ENCODE peak calls at places on chromosome 3, in four cellular contexts. M, Y, O and Z are unnamed samples.

GRCh38 chr3:32947466-32948238 is 3.8 kb upstream of the CCR4 start:
- DNase-seq in O (peak), M (peak), Y (peak), Z (peak)

GRCh38 chr3:141530133-141530768 is 43.4 kb downstream of the RASA2 start:
- DNase-seq in O (no peak), M (peak), Y (no peak), Z (peak)

GRCh38 chr3:192408007-192408655 is 319.2 kb downstream of the FGF12 start:
- DNase-seq in M (peak), O (peak), Y (no peak), Z (peak)

GRCh38 chr3:56971261-56971660 is 89.2 kb upstream of the SPATA12 start:
- DNase-seq in O (no peak), M (no peak), Y (no peak), Z (no peak)

GRCh38 chr3:128235207-128235933 is 82.1 kb downstream of the EEFSEC start:
- DNase-seq in O (peak), Y (no peak), M (no peak), Z (no peak)

GRCh38 chr3:54538346-54538745 is 389.5 kb downstream of the LRTM1 start:
- DNase-seq in O (peak), M (no peak), Y (no peak), Z (no peak)

GRCh38 chr3:119211193-119211592 is 29.5 kb downstream of the B4GALT4 start:
- DNase-seq in O (peak), M (no peak), Y (no peak), Z (no peak)

GRCh38 chr3:97793415-97794019 is 28.3 kb upstream of the CRYBG3 start:
- DNase-seq in Y (no peak), O (peak), M (peak), Z (peak)

GRCh38 chr3:87462228-87462627 is 185.8 kb upstream of the POU1F1 start:
- DNase-seq in O (no peak), M (no peak), Y (no peak), Z (no peak)

GRCh38 chr3:156605686-156606605 is 51.0 kb upstream of the SSR3 start:
- DNase-seq in Y (no peak), O (peak), M (peak), Z (peak)

GRCh38 chr3:50345586-50345985 is at the start of gene ZMYND10:
- DNase-seq in O (peak), Y (peak), M (peak), Z (peak)

GRCh38 chr3:158430968-158431367 is 140.0 kb upstream of the MLF1 start:
- DNase-seq in O (no peak), Y (no peak), M (no peak), Z (no peak)

GRCh38 chr3:165339753-165340152 is 143.6 kb upstream of the SLITRK3 start:
- DNase-seq in M (peak), O (peak), Y (no peak), Z (no peak)

GRCh38 chr3:71831599-71831998 is 46.7 kb upstream of the PROK2 start:
- DNase-seq in O (no peak), M (peak), Y (no peak), Z (no peak)

GRCh38 chr3:72699631-72700030 is 148.6 kb downstream of the SHQ1 start:
- DNase-seq in O (no peak), Y (no peak), M (no peak), Z (no peak)

GRCh38 chr3:53696401-53697172 is 149.6 kb downstream of the CHDH start:
- DNase-seq in O (no peak), M (no peak), Y (no peak), Z (peak)

GRCh38 chr3:5565026-5565425 is 377.5 kb downstream of the EDEM1 start:
- DNase-seq in Y (no peak), O (no peak), M (no peak), Z (peak)

GRCh38 chr3:139555249-139555648 is 15.7 kb upstream of the RBP1 start:
- DNase-seq in M (peak), O (no peak), Y (no peak), Z (no peak)

GRCh38 chr3:56131976-56132590 is 336.2 kb downstream of the ERC2 start:
- DNase-seq in O (no peak), M (peak), Y (no peak), Z (peak)

GRCh38 chr3:95172549-95172948 is 1109.7 kb downstream of the NSUN3 start:
- DNase-seq in M (no peak), Y (no peak), O (no peak), Z (no peak)

GRCh38 chr3:58352624-58353023 is 19.9 kb downstream of the PXK start:
- DNase-seq in O (no peak), Y (no peak), M (no peak), Z (no peak)

GRCh38 chr3:149247929-149248691 is 26.5 kb upstream of the CP start:
- DNase-seq in Y (no peak), M (peak), O (peak), Z (no peak)

GRCh38 chr3:175193815-175194518 is 334.8 kb downstream of the NAALADL2 start:
- DNase-seq in O (no peak), M (peak), Y (no peak), Z (peak)